ENCODE peak calls at places on chromosomes 5 and 9, in seven cellular contexts. One of them, this sample, is unnamed.

GRCh38 chr5:141617682-141618029 is 1.1 kb downstream of the DIAPH1 start:
- DNase-seq in MM.1S: peak; percentile 21
- DNase-seq in endodermal cell: no peak
- DNase-seq in uterus: no peak
- DNase-seq in mammary epithelial cell: peak; percentile 35
- DNase-seq in body of pancreas: no peak
- DNase-seq in WERI-Rb-1: no peak
- DNase-seq in this sample: no peak

GRCh38 chr9:16425572-16425971 is 444.9 kb downstream of the BNC2 start:
- DNase-seq in endodermal cell: no peak
- DNase-seq in MM.1S: no peak
- DNase-seq in mammary epithelial cell: no peak
- DNase-seq in body of pancreas: no peak
- DNase-seq in WERI-Rb-1: no peak
- DNase-seq in uterus: no peak
- DNase-seq in this sample: no peak

GRCh38 chr5:67166460-67166871 is 30.1 kb downstream of the CD180 start:
- DNase-seq in body of pancreas: peak; percentile 31
- DNase-seq in endodermal cell: no peak
- DNase-seq in MM.1S: no peak
- DNase-seq in uterus: no peak
- DNase-seq in mammary epithelial cell: no peak
- DNase-seq in WERI-Rb-1: no peak
- DNase-seq in this sample: peak; percentile 58

GRCh38 chr9:129904734-129905133 is 69.5 kb downstream of the USP20 start:
- DNase-seq in WERI-Rb-1: no peak
- DNase-seq in MM.1S: no peak
- DNase-seq in body of pancreas: no peak
- DNase-seq in uterus: no peak
- DNase-seq in endodermal cell: no peak
- DNase-seq in mammary epithelial cell: no peak
- DNase-seq in this sample: no peak

GRCh38 chr5:2430606-2431005 is 320.9 kb downstream of the IRX2 start:
- DNase-seq in uterus: no peak
- DNase-seq in MM.1S: no peak
- DNase-seq in body of pancreas: no peak
- DNase-seq in mammary epithelial cell: no peak
- DNase-seq in endodermal cell: no peak
- DNase-seq in WERI-Rb-1: no peak
- DNase-seq in this sample: no peak

GRCh38 chr5:10699987-10700386 is 61.0 kb downstream of the DAP start:
- DNase-seq in uterus: no peak
- DNase-seq in endodermal cell: no peak
- DNase-seq in body of pancreas: no peak
- DNase-seq in MM.1S: no peak
- DNase-seq in mammary epithelial cell: no peak
- DNase-seq in WERI-Rb-1: no peak
- DNase-seq in this sample: no peak

GRCh38 chr5:138903113-138903789 is 28.1 kb upstream of the LRRTM2 start:
- DNase-seq in MM.1S: no peak
- DNase-seq in endodermal cell: no peak
- DNase-seq in uterus: no peak
- DNase-seq in body of pancreas: no peak
- DNase-seq in mammary epithelial cell: peak; percentile 38
- DNase-seq in WERI-Rb-1: no peak
- DNase-seq in this sample: no peak

GRCh38 chr5:73299017-73299630 is 126.1 kb downstream of the TMEM174 start:
- DNase-seq in uterus: no peak
- DNase-seq in body of pancreas: no peak
- DNase-seq in MM.1S: no peak
- DNase-seq in mammary epithelial cell: peak; percentile 22
- DNase-seq in endodermal cell: peak; percentile 87
- DNase-seq in WERI-Rb-1: peak; percentile 18
- DNase-seq in this sample: no peak

GRCh38 chr5:149439899-149440655 is 61.0 kb upstream of the IL17B start:
- DNase-seq in MM.1S: no peak
- DNase-seq in uterus: peak; percentile 52
- DNase-seq in WERI-Rb-1: peak; percentile 72
- DNase-seq in mammary epithelial cell: peak; percentile 99
- DNase-seq in body of pancreas: peak; percentile 34
- DNase-seq in endodermal cell: peak; percentile 90
- DNase-seq in this sample: no peak

GRCh38 chr9:4793412-4794005 is 765 bp downstream of the RCL1 start:
- DNase-seq in MM.1S: no peak
- DNase-seq in WERI-Rb-1: no peak
- DNase-seq in body of pancreas: peak; percentile 31
- DNase-seq in mammary epithelial cell: no peak
- DNase-seq in endodermal cell: no peak
- DNase-seq in uterus: no peak
- DNase-seq in this sample: no peak

GRCh38 chr5:96257904-96258303 is 175.1 kb downstream of the PCSK1 start:
- DNase-seq in body of pancreas: no peak
- DNase-seq in MM.1S: no peak
- DNase-seq in WERI-Rb-1: no peak
- DNase-seq in mammary epithelial cell: peak; percentile 28
- DNase-seq in uterus: no peak
- DNase-seq in endodermal cell: no peak
- DNase-seq in this sample: no peak

GRCh38 chr5:120817044-120817985 is 353.2 kb downstream of the PRR16 start:
- DNase-seq in uterus: no peak
- DNase-seq in body of pancreas: no peak
- DNase-seq in endodermal cell: peak; percentile 66
- DNase-seq in MM.1S: peak; percentile 16
- DNase-seq in mammary epithelial cell: peak; percentile 5
- DNase-seq in WERI-Rb-1: peak; percentile 56
- DNase-seq in this sample: no peak

GRCh38 chr9:97531750-97532383 is 30.4 kb downstream of the TMOD1 start:
- DNase-seq in mammary epithelial cell: no peak
- DNase-seq in uterus: peak; percentile 46
- DNase-seq in endodermal cell: no peak
- DNase-seq in body of pancreas: no peak
- DNase-seq in WERI-Rb-1: no peak
- DNase-seq in MM.1S: no peak
- DNase-seq in this sample: no peak

GRCh38 chr5:10866913-10867312 is 105.9 kb upstream of the DAP start:
- DNase-seq in mammary epithelial cell: no peak
- DNase-seq in WERI-Rb-1: peak; percentile 37
- DNase-seq in endodermal cell: peak; percentile 71
- DNase-seq in MM.1S: no peak
- DNase-seq in uterus: no peak
- DNase-seq in body of pancreas: no peak
- DNase-seq in this sample: no peak

GRCh38 chr5:25009063-25009462 is 364.3 kb upstream of the CDH10 start:
- DNase-seq in body of pancreas: no peak
- DNase-seq in mammary epithelial cell: no peak
- DNase-seq in endodermal cell: no peak
- DNase-seq in MM.1S: no peak
- DNase-seq in uterus: no peak
- DNase-seq in WERI-Rb-1: no peak
- DNase-seq in this sample: no peak

GRCh38 chr9:76572205-76572550 is 113.2 kb downstream of the GCNT1 start:
- DNase-seq in WERI-Rb-1: no peak
- DNase-seq in body of pancreas: no peak
- DNase-seq in endodermal cell: no peak
- DNase-seq in MM.1S: no peak
- DNase-seq in mammary epithelial cell: no peak
- DNase-seq in uterus: no peak
- DNase-seq in this sample: no peak
- H3K4me3 ChIP-seq in WERI-Rb-1: no peak overlapping the region
- H3K4me3 ChIP-seq in body of pancreas: no peak overlapping the region
- H3K4me3 ChIP-seq in endodermal cell: no peak overlapping the region
- H3K4me3 ChIP-seq in MM.1S: no peak overlapping the region
- H3K4me3 ChIP-seq in mammary epithelial cell: no peak overlapping the region
- H3K4me3 ChIP-seq in uterus: no peak overlapping the region
- H3K4me3 ChIP-seq in this sample: peak overlapping the region; percentile 65

GRCh38 chr9:126411225-126411947 is 84.8 kb downstream of the MVB12B start:
- DNase-seq in WERI-Rb-1: no peak
- DNase-seq in body of pancreas: no peak
- DNase-seq in endodermal cell: no peak
- DNase-seq in uterus: no peak
- DNase-seq in mammary epithelial cell: peak; percentile 79
- DNase-seq in MM.1S: peak; percentile 85
- DNase-seq in this sample: no peak

GRCh38 chr9:126412945-126413344 is 86.3 kb downstream of the MVB12B start:
- DNase-seq in MM.1S: no peak
- DNase-seq in body of pancreas: no peak
- DNase-seq in mammary epithelial cell: no peak
- DNase-seq in WERI-Rb-1: no peak
- DNase-seq in endodermal cell: no peak
- DNase-seq in uterus: no peak
- DNase-seq in this sample: no peak

GRCh38 chr9:126410229-126410628 is 83.6 kb downstream of the MVB12B start:
- DNase-seq in endodermal cell: no peak
- DNase-seq in uterus: no peak
- DNase-seq in body of pancreas: no peak
- DNase-seq in WERI-Rb-1: no peak
- DNase-seq in MM.1S: no peak
- DNase-seq in mammary epithelial cell: no peak
- DNase-seq in this sample: no peak

GRCh38 chr9:126413470-126414051 is 86.9 kb downstream of the MVB12B start:
- DNase-seq in mammary epithelial cell: no peak
- DNase-seq in body of pancreas: no peak
- DNase-seq in WERI-Rb-1: no peak
- DNase-seq in uterus: no peak
- DNase-seq in MM.1S: no peak
- DNase-seq in endodermal cell: no peak
- DNase-seq in this sample: no peak

GRCh38 chr9:126411948-126412284 is 85.3 kb downstream of the MVB12B start:
- DNase-seq in WERI-Rb-1: no peak
- DNase-seq in MM.1S: no peak
- DNase-seq in mammary epithelial cell: no peak
- DNase-seq in body of pancreas: no peak
- DNase-seq in endodermal cell: no peak
- DNase-seq in uterus: no peak
- DNase-seq in this sample: no peak
- H3K27ac ChIP-seq in WERI-Rb-1: no peak overlapping the region
- H3K27ac ChIP-seq in MM.1S: peak overlapping the region; percentile 51
- H3K27ac ChIP-seq in mammary epithelial cell: no peak overlapping the region
- H3K27ac ChIP-seq in body of pancreas: no peak overlapping the region
- H3K27ac ChIP-seq in endodermal cell: no peak overlapping the region
- H3K27ac ChIP-seq in uterus: no peak overlapping the region
- H3K27ac ChIP-seq in this sample: no peak overlapping the region

DNA sequence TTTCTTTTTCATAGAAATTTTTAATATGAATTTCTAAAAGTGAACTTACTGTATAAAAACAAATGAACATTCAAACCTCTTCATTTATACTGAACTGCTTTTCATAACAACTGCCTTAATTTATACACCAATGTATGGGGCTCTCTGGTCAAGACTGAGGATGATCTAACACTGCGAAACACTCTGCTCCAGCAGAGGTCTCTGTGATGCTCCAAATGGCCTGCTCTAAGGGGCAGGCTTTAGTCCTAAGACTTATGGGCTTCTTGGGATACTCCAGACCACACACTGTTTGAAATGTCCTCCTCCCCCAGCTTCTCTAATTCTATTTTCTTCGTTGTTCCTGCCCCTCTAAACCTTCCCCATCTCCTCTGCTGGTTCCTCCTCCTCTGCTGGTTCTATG is 58.5 kb downstream of the LIFR start:
- DNase-seq in body of pancreas: no peak
- DNase-seq in mammary epithelial cell: no peak
- DNase-seq in endodermal cell: peak; percentile 57
- DNase-seq in uterus: no peak
- DNase-seq in MM.1S: no peak
- DNase-seq in WERI-Rb-1: peak; percentile 40
- DNase-seq in this sample: no peak
- TF ChIP-seq CTCF in body of pancreas: peak; percentile 21
- TF ChIP-seq CTCF in mammary epithelial cell: no peak
- TF ChIP-seq CTCF in endodermal cell: peak; percentile 65
- TF ChIP-seq CTCF in uterus: no peak
- TF ChIP-seq CTCF in MM.1S: peak; percentile 3
- TF ChIP-seq CTCF in WERI-Rb-1: peak; percentile 45
- TF ChIP-seq CTCF in this sample: peak; percentile 39

DNA sequence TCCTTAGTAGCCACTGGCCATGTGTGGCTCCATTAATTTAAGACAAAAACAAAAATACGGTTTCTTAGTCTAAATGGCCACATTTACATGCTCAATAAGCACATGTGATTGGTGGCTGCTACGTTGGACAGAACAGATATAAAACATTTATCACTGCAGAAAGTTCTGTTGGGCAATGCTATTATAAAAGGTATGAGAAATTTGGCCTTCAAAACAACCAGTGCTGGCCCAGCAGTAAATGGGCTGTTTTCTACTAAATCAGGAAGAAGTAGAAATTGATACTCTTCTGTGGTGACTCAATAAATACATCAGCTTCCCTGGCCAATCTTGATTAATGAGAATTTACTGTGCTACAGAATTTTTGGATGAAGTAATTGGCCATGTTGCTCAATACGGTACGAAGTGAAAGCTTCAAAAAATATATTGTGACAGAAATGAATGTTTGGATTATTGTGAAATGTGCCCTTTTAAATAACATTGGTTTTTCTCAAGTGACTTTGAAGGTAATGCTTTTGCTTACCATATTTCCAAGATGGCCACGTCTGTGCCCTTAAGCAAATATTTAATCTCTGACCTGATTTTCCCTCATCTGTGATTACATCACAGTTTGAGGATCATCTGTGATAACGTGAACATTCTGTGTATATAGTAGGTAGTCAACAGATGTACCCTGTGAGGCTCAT is 4.2 kb downstream of the DNAJA1 start:
- DNase-seq in MM.1S: no peak
- DNase-seq in body of pancreas: no peak
- DNase-seq in uterus: no peak
- DNase-seq in WERI-Rb-1: no peak
- DNase-seq in endodermal cell: no peak
- DNase-seq in mammary epithelial cell: peak; percentile 26
- DNase-seq in this sample: no peak
- H3K4me3 ChIP-seq in MM.1S: no peak overlapping the region
- H3K4me3 ChIP-seq in body of pancreas: no peak overlapping the region
- H3K4me3 ChIP-seq in uterus: no peak overlapping the region
- H3K4me3 ChIP-seq in WERI-Rb-1: no peak overlapping the region
- H3K4me3 ChIP-seq in endodermal cell: peak overlapping the region; percentile 56
- H3K4me3 ChIP-seq in mammary epithelial cell: no peak overlapping the region
- H3K4me3 ChIP-seq in this sample: peak overlapping the region; percentile 6

DNA sequence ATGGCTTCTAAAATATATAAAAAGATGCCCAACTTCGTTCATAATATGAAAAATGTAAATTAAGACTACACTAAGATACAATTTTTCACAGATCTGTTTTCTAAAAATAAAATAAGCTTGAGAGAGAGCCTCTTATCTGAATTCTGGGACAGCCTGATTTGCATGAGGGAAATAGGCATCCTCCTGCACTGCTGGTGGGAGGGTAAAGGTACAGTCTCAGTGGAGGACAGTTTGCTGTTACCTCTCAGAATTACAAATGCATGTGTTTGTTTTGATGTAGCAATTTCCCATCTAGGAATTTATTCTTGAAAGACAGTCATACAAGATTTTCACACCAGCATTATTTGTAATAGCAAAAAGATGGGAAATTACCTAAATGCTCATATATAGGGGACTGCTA is 75.6 kb downstream of the ZSWIM6 start:
- DNase-seq in endodermal cell: no peak
- DNase-seq in MM.1S: no peak
- DNase-seq in WERI-Rb-1: no peak
- DNase-seq in body of pancreas: no peak
- DNase-seq in uterus: no peak
- DNase-seq in mammary epithelial cell: no peak
- DNase-seq in this sample: no peak
- H3K27ac ChIP-seq in endodermal cell: no peak overlapping the region
- H3K27ac ChIP-seq in MM.1S: no peak overlapping the region
- H3K27ac ChIP-seq in WERI-Rb-1: no peak overlapping the region
- H3K27ac ChIP-seq in body of pancreas: peak overlapping the region; percentile 70
- H3K27ac ChIP-seq in uterus: no peak overlapping the region
- H3K27ac ChIP-seq in mammary epithelial cell: no peak overlapping the region
- H3K27ac ChIP-seq in this sample: no peak overlapping the region

This sample was measured in left ventricle myocardium inferior.